ENCODE peak calls at places on chromosomes 13 and 19, in seven cellular contexts. One of them, this sample, is unnamed.
A peak's percentile ranks its signal among the peaks of the same experiment; 100 is the strongest.

GRCh38 chr13:95791084-95791722 is 114.3 kb downstream of the DNAJC3 start:
- DNase-seq in pancreas: no peak
- DNase-seq in cardiac muscle cell: no peak
- DNase-seq in neural progenitor cell: no peak
- DNase-seq in HCT116: no peak
- DNase-seq in ascending aorta: no peak
- DNase-seq in AG10803: no peak
- DNase-seq in this sample: no peak

GRCh38 chr13:51874651-51875050 is 12.9 kb downstream of the CCDC70 start:
- DNase-seq in ascending aorta: peak; percentile 7
- DNase-seq in neural progenitor cell: peak; percentile 36
- DNase-seq in pancreas: no peak
- DNase-seq in HCT116: no peak
- DNase-seq in cardiac muscle cell: no peak
- DNase-seq in AG10803: no peak
- DNase-seq in this sample: no peak

GRCh38 chr19:43754312-43754561 is 525 bp downstream of the SMG9 start:
- DNase-seq in cardiac muscle cell: no peak
- DNase-seq in ascending aorta: no peak
- DNase-seq in AG10803: no peak
- DNase-seq in neural progenitor cell: no peak
- DNase-seq in pancreas: no peak
- DNase-seq in HCT116: no peak
- DNase-seq in this sample: no peak

GRCh38 chr13:20416223-20416622 is 109.4 kb downstream of the CRYL1 start:
- DNase-seq in AG10803: no peak
- DNase-seq in neural progenitor cell: no peak
- DNase-seq in cardiac muscle cell: peak; percentile 21
- DNase-seq in HCT116: no peak
- DNase-seq in pancreas: no peak
- DNase-seq in ascending aorta: peak; percentile 58
- DNase-seq in this sample: peak; percentile 44

GRCh38 chr13:31862828-31863227 is 123.5 kb downstream of the RXFP2 start:
- DNase-seq in ascending aorta: no peak
- DNase-seq in AG10803: no peak
- DNase-seq in pancreas: no peak
- DNase-seq in neural progenitor cell: no peak
- DNase-seq in cardiac muscle cell: no peak
- DNase-seq in HCT116: no peak
- DNase-seq in this sample: no peak

GRCh38 chr19:29810504-29810871 is 1.3 kb upstream of the CCNE1 start:
- DNase-seq in pancreas: no peak
- DNase-seq in neural progenitor cell: no peak
- DNase-seq in cardiac muscle cell: no peak
- DNase-seq in ascending aorta: no peak
- DNase-seq in HCT116: no peak
- DNase-seq in AG10803: peak; percentile 5
- DNase-seq in this sample: peak; percentile 45

GRCh38 chr19:46844067-46844489 is 6.6 kb downstream of the AP2S1 start:
- DNase-seq in cardiac muscle cell: peak; percentile 74
- DNase-seq in pancreas: no peak
- DNase-seq in ascending aorta: no peak
- DNase-seq in neural progenitor cell: no peak
- DNase-seq in AG10803: no peak
- DNase-seq in HCT116: no peak
- DNase-seq in this sample: peak; percentile 60

GRCh38 chr13:59991395-59991794 is 172.3 kb downstream of the DIAPH3 start:
- DNase-seq in pancreas: no peak
- DNase-seq in AG10803: no peak
- DNase-seq in cardiac muscle cell: no peak
- DNase-seq in neural progenitor cell: no peak
- DNase-seq in HCT116: no peak
- DNase-seq in ascending aorta: no peak
- DNase-seq in this sample: no peak

GRCh38 chr13:52950436-52950960 is 78.1 kb upstream of the OLFM4 start:
- DNase-seq in AG10803: no peak
- DNase-seq in neural progenitor cell: no peak
- DNase-seq in pancreas: no peak
- DNase-seq in ascending aorta: no peak
- DNase-seq in cardiac muscle cell: no peak
- DNase-seq in HCT116: no peak
- DNase-seq in this sample: no peak

GRCh38 chr19:7852851-7853759 is 21.1 kb downstream of the PRR36 start:
- DNase-seq in AG10803: peak; percentile 29
- DNase-seq in HCT116: peak; percentile 85
- DNase-seq in neural progenitor cell: peak; percentile 91
- DNase-seq in ascending aorta: no peak
- DNase-seq in pancreas: peak; percentile 97
- DNase-seq in cardiac muscle cell: peak; percentile 66
- DNase-seq in this sample: peak; percentile 65

GRCh38 chr13:20703785-20704458 is 423 bp downstream of the IL17D start:
- DNase-seq in cardiac muscle cell: peak; percentile 86
- DNase-seq in HCT116: peak; percentile 66
- DNase-seq in neural progenitor cell: peak; percentile 94
- DNase-seq in AG10803: peak; percentile 71
- DNase-seq in pancreas: peak; percentile 95
- DNase-seq in ascending aorta: peak; percentile 84
- DNase-seq in this sample: peak; percentile 84

GRCh38 chr19:8988204-8988603 is 22.0 kb downstream of the MUC16 start:
- DNase-seq in neural progenitor cell: peak; percentile 15
- DNase-seq in cardiac muscle cell: no peak
- DNase-seq in HCT116: peak; percentile 13
- DNase-seq in AG10803: no peak
- DNase-seq in pancreas: no peak
- DNase-seq in ascending aorta: no peak
- DNase-seq in this sample: no peak

GRCh38 chr19:29478578-29479565 is 46.9 kb upstream of the VSTM2B start:
- DNase-seq in HCT116: peak; percentile 3
- DNase-seq in pancreas: no peak
- DNase-seq in ascending aorta: no peak
- DNase-seq in neural progenitor cell: peak; percentile 85
- DNase-seq in AG10803: peak; percentile 8
- DNase-seq in cardiac muscle cell: no peak
- DNase-seq in this sample: no peak

GRCh38 chr19:37963190-37963947 is 56.4 kb downstream of the SIPA1L3 start:
- DNase-seq in ascending aorta: no peak
- DNase-seq in HCT116: no peak
- DNase-seq in pancreas: no peak
- DNase-seq in AG10803: peak; percentile 89
- DNase-seq in cardiac muscle cell: peak; percentile 60
- DNase-seq in neural progenitor cell: no peak
- DNase-seq in this sample: peak; percentile 43

GRCh38 chr13:109436841-109437240 is 349.5 kb downstream of the IRS2 start:
- DNase-seq in AG10803: no peak
- DNase-seq in cardiac muscle cell: no peak
- DNase-seq in ascending aorta: no peak
- DNase-seq in pancreas: no peak
- DNase-seq in HCT116: no peak
- DNase-seq in neural progenitor cell: no peak
- DNase-seq in this sample: no peak

GRCh38 chr19:5059191-5059579 is 90.3 kb downstream of the KDM4B start:
- DNase-seq in AG10803: no peak
- DNase-seq in cardiac muscle cell: peak; percentile 14
- DNase-seq in pancreas: no peak
- DNase-seq in HCT116: no peak
- DNase-seq in ascending aorta: no peak
- DNase-seq in neural progenitor cell: peak; percentile 54
- DNase-seq in this sample: no peak

GRCh38 chr19:12194827-12195500 is 32.1 kb downstream of the ZNF136 start:
- DNase-seq in neural progenitor cell: no peak
- DNase-seq in AG10803: peak; percentile 26
- DNase-seq in cardiac muscle cell: peak; percentile 85
- DNase-seq in ascending aorta: peak; percentile 76
- DNase-seq in pancreas: peak; percentile 96
- DNase-seq in HCT116: no peak
- DNase-seq in this sample: peak; percentile 79

GRCh38 chr19:38388310-38389100 is at the start of gene SPRED3:
- DNase-seq in cardiac muscle cell: peak; percentile 62
- DNase-seq in ascending aorta: no peak
- DNase-seq in HCT116: no peak
- DNase-seq in pancreas: peak; percentile 67
- DNase-seq in neural progenitor cell: peak; percentile 91
- DNase-seq in AG10803: peak; percentile 61
- DNase-seq in this sample: peak; percentile 61

GRCh38 chr19:49502866-49503581 is 6.8 kb downstream of the RPS11 start:
- DNase-seq in HCT116: peak; percentile 54
- DNase-seq in neural progenitor cell: peak; percentile 84
- DNase-seq in AG10803: peak; percentile 86
- DNase-seq in cardiac muscle cell: peak; percentile 94
- DNase-seq in pancreas: no peak
- DNase-seq in ascending aorta: no peak
- DNase-seq in this sample: peak; percentile 88

GRCh38 chr13:43127827-43128226 is 104.4 kb downstream of the DNAJC15 start:
- DNase-seq in HCT116: no peak
- DNase-seq in cardiac muscle cell: no peak
- DNase-seq in neural progenitor cell: no peak
- DNase-seq in pancreas: no peak
- DNase-seq in ascending aorta: no peak
- DNase-seq in AG10803: no peak
- DNase-seq in this sample: peak; percentile 22

GRCh38 chr19:1855040-1855827 is 7.0 kb upstream of the REXO1 start:
- DNase-seq in ascending aorta: peak; percentile 92
- DNase-seq in pancreas: peak; percentile 70
- DNase-seq in neural progenitor cell: peak; percentile 93
- DNase-seq in cardiac muscle cell: peak; percentile 91
- DNase-seq in AG10803: peak; percentile 92
- DNase-seq in HCT116: peak; percentile 64
- DNase-seq in this sample: peak; percentile 82

GRCh38 chr19:15284091-15284490 is 48.2 kb downstream of the BRD4 start:
- DNase-seq in AG10803: no peak
- DNase-seq in HCT116: no peak
- DNase-seq in neural progenitor cell: no peak
- DNase-seq in ascending aorta: no peak
- DNase-seq in cardiac muscle cell: no peak
- DNase-seq in pancreas: no peak
- DNase-seq in this sample: no peak

GRCh38 chr19:35543280-35544109 is 1.9 kb upstream of the TMEM147 start:
- DNase-seq in HCT116: no peak
- DNase-seq in neural progenitor cell: no peak
- DNase-seq in ascending aorta: no peak
- DNase-seq in pancreas: no peak
- DNase-seq in AG10803: no peak
- DNase-seq in cardiac muscle cell: no peak
- DNase-seq in this sample: no peak
- H3K4me3 ChIP-seq in HCT116: peak overlapping the region; percentile 100
- H3K4me3 ChIP-seq in neural progenitor cell: no peak overlapping the region
- H3K4me3 ChIP-seq in ascending aorta: no peak overlapping the region
- H3K4me3 ChIP-seq in pancreas: no peak overlapping the region
- H3K4me3 ChIP-seq in AG10803: no peak overlapping the region
- H3K4me3 ChIP-seq in cardiac muscle cell: no peak overlapping the region
- H3K4me3 ChIP-seq in this sample: no peak overlapping the region

DNA sequence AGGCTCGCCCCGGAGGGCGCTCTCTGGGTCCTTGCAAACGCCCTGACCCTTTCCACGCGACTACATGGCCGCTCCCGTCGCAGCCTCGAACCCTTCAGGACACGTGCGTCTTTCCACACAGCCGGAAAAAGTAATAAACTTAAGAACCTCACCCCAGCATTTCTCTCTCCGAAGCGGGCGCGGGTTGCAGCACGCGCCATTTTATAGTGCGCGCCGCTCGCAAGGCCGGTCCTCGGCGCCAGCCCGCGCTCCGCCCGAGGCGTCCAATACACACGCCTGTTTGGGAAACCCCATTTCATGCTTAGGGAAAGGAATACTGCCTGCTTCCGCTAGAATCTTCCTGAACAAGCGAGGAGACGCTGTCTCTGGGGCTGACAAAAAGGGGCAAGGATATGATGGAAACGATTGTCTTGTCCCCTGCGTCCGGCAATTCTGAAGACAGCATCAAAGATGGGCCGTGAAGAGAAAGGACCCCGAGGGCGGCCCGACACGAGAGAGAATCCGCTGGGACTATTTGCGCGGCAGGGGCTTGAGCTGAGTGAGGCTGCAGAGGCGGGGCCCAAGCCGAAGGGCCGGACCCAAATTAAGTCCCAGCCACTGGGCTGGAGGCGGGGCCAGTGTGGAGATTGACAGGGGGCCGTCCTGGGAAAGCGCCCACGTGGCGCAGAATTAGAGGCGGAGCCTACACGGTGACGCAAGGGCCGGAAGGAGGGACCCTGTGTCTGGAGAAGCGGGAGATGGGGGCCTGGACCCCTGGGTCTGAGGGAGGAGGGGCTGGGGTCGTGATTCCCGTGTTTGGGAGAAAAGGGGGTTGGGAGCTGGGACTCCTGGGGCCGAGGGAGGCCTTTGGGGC is 14.4 kb downstream of the ACP4 start:
- DNase-seq in pancreas: peak; percentile 99
- DNase-seq in neural progenitor cell: peak; percentile 99
- DNase-seq in HCT116: peak; percentile 98
- DNase-seq in cardiac muscle cell: peak; percentile 100
- DNase-seq in ascending aorta: peak; percentile 99
- DNase-seq in AG10803: peak; percentile 99
- DNase-seq in this sample: peak; percentile 99
- TF ChIP-seq CTCF in pancreas: no peak
- TF ChIP-seq CTCF in neural progenitor cell: no peak
- TF ChIP-seq CTCF in HCT116: no peak
- TF ChIP-seq CTCF in cardiac muscle cell: peak; percentile 1
- TF ChIP-seq CTCF in ascending aorta: no peak
- TF ChIP-seq CTCF in AG10803: no peak
- TF ChIP-seq CTCF in this sample: peak; percentile 4

GRCh38 chr19:10408511-10409291 is 5.4 kb upstream of the CDC37 start:
- DNase-seq in HCT116: no peak
- DNase-seq in ascending aorta: no peak
- DNase-seq in neural progenitor cell: no peak
- DNase-seq in pancreas: no peak
- DNase-seq in AG10803: no peak
- DNase-seq in cardiac muscle cell: no peak
- DNase-seq in this sample: no peak
- H3K4me3 ChIP-seq in HCT116: no peak overlapping the region
- H3K4me3 ChIP-seq in ascending aorta: no peak overlapping the region
- H3K4me3 ChIP-seq in neural progenitor cell: no peak overlapping the region
- H3K4me3 ChIP-seq in pancreas: no peak overlapping the region
- H3K4me3 ChIP-seq in AG10803: no peak overlapping the region
- H3K4me3 ChIP-seq in cardiac muscle cell: no peak overlapping the region
- H3K4me3 ChIP-seq in this sample: no peak overlapping the region

GRCh38 chr13:74073231-74073630 is 61.0 kb downstream of the KLF12 start:
- DNase-seq in neural progenitor cell: no peak
- DNase-seq in cardiac muscle cell: no peak
- DNase-seq in pancreas: no peak
- DNase-seq in HCT116: no peak
- DNase-seq in ascending aorta: no peak
- DNase-seq in AG10803: no peak
- DNase-seq in this sample: no peak

GRCh38 chr13:74070513-74070912 is 63.7 kb downstream of the KLF12 start:
- DNase-seq in AG10803: no peak
- DNase-seq in neural progenitor cell: no peak
- DNase-seq in cardiac muscle cell: no peak
- DNase-seq in HCT116: no peak
- DNase-seq in pancreas: no peak
- DNase-seq in ascending aorta: no peak
- DNase-seq in this sample: no peak

GRCh38 chr13:74077375-74077774 is 56.8 kb downstream of the KLF12 start:
- DNase-seq in neural progenitor cell: no peak
- DNase-seq in AG10803: no peak
- DNase-seq in cardiac muscle cell: no peak
- DNase-seq in HCT116: no peak
- DNase-seq in pancreas: no peak
- DNase-seq in ascending aorta: no peak
- DNase-seq in this sample: no peak

GRCh38 chr13:74077847-74078246 is 56.4 kb downstream of the KLF12 start:
- DNase-seq in pancreas: no peak
- DNase-seq in neural progenitor cell: no peak
- DNase-seq in AG10803: peak; percentile 17
- DNase-seq in cardiac muscle cell: peak; percentile 36
- DNase-seq in HCT116: no peak
- DNase-seq in ascending aorta: no peak
- DNase-seq in this sample: peak; percentile 53

GRCh38 chr13:74074723-74075122 is 59.5 kb downstream of the KLF12 start:
- DNase-seq in pancreas: no peak
- DNase-seq in neural progenitor cell: no peak
- DNase-seq in cardiac muscle cell: peak; percentile 43
- DNase-seq in HCT116: no peak
- DNase-seq in ascending aorta: no peak
- DNase-seq in AG10803: peak; percentile 53
- DNase-seq in this sample: peak; percentile 77
- TF ChIP-seq CTCF in pancreas: no peak
- TF ChIP-seq CTCF in neural progenitor cell: no peak
- TF ChIP-seq CTCF in cardiac muscle cell: no peak
- TF ChIP-seq CTCF in HCT116: no peak
- TF ChIP-seq CTCF in ascending aorta: no peak
- TF ChIP-seq CTCF in AG10803: no peak
- TF ChIP-seq CTCF in this sample: no peak